ENCODE peak calls at places on chromosomes 12 and 14, in five cellular contexts. W is tibial nerve, O is stomach, D is A549, R is ovary. C is an unnamed sample. For H3K4me1 and H3K9me3, the result is how much of the 10 kb centered on the place peaks cover.

GRCh38 chr12:79886917-79887519 is 47.9 kb downstream of the PPP1R12A start:
- DNase-seq in D (peak), R (no peak), W (no peak), O (no peak), C (no peak)

GRCh38 chr12:124784871-124785572 is 78.6 kb downstream of the SCARB1 start:
- DNase-seq in R (no peak), O (no peak), W (no peak), D (no peak), C (no peak)

GRCh38 chr12:82517027-82517426 is 158.7 kb downstream of the METTL25 start:
- DNase-seq in R (no peak), W (no peak), D (peak), O (no peak), C (no peak)

GRCh38 chr12:77045183-77045582 is 20.2 kb downstream of the E2F7 start:
- DNase-seq in D (no peak), R (no peak), O (no peak), W (no peak), C (no peak)

GRCh38 chr12:105470601-105471000 is 140.1 kb downstream of the C12orf75 start:
- DNase-seq in D (no peak), O (no peak), W (no peak), R (no peak), C (no peak)

GRCh38 chr14:69694730-69695663 is 71.9 kb upstream of the SRSF5 start:
- DNase-seq in D (no peak), O (no peak), R (no peak), W (no peak), C (no peak)

GRCh38 chr14:96189288-96189711 is 15.3 kb upstream of the BDKRB2 start:
- DNase-seq in D (no peak), O (no peak), W (no peak), R (no peak), C (no peak)

GRCh38 chr12:79187032-79187431 is 322.5 kb downstream of the SYT1 start:
- DNase-seq in R (no peak), W (no peak), O (no peak), D (no peak), C (no peak)

GRCh38 chr14:48350971-48351370 is 675.6 kb upstream of the MDGA2 start:
- DNase-seq in D (no peak), R (no peak), O (no peak), W (no peak), C (no peak)

GRCh38 chr12:92021665-92022033 is 124.0 kb downstream of the BTG1 start:
- DNase-seq in R (no peak), O (no peak), D (no peak), W (no peak), C (no peak)

GRCh38 chr12:122681814-122682213 is 21.3 kb downstream of the HCAR2 start:
- DNase-seq in O (no peak), D (no peak), R (no peak), W (no peak), C (no peak)

GRCh38 chr14:102795060-102795925 is 18.0 kb downstream of the TRAF3 start:
- DNase-seq in D (peak), O (peak), W (peak), R (no peak), C (no peak)

GRCh38 chr14:75016815-75017214 is 14.1 kb downstream of the EIF2B2 start:
- DNase-seq in W (no peak), D (no peak), R (no peak), O (no peak), C (no peak)

GRCh38 chr14:90510208-90510607 is 113.4 kb downstream of the CALM1 start:
- DNase-seq in D (no peak), R (no peak), W (no peak), O (peak), C (peak)

GRCh38 chr12:27970391-27970980 is 2.0 kb downstream of the PTHLH start:
- DNase-seq in W (no peak), D (peak), R (peak), O (no peak), C (peak)

DNA sequence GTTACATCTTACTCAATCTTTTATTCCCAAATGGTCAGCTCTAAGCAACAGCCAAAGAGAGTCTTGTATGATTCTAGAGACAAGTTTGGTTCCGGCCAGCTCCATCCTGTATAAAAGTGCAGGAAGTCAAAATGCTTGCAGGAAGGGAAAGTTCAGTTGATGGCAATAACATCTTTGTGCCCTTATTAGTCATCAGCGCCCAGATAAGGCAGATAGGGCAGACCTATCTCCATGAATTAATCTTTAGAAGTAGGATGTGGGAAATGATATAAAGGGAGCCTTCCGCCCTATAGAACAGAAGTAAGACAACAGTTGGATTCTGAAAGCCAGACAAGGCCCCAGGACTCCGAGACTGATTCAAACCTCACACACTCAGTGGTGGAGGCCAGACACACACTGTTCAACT is 6.4 kb downstream of the GNS start:
- DNase-seq in D (no peak), O (no peak), W (no peak), R (no peak), C (no peak)
- H3K4me1 ChIP-seq in D (under half), O (under half), W (under half), R (under half), C (under half)

DNA sequence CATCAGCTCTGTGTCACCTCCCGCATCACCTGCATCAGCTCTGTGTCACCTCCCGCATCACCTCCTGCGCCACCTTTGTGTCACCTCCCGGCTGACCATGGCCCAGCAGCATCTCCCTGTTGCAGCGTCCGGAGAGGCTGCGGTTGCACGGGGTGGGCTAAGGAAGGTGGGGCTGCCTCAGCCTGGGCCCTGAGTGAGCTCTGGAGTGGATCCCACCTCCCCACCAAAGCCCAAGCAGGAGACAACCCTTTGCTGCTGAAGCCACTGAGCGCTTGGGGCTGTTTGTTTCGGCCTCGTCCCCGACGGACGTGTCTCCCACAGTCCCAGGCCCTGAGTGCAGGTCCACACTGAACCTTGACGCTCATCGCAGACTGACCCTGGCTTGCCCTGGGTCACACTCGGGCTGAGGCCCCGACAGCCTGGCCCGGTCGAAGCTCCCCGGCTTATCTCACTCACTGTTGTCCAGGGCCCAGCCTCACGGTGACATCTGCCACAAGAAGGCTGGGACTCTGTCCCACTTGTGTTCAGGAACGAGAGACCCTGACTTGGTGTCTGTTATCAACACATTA is 12.2 kb downstream of the TMEM121 start:
- DNase-seq in O (no peak), R (no peak), W (no peak), D (no peak), C (no peak)
- TF ChIP-seq EP300 in O (no peak), R (no peak), W (no peak), D (no peak), C (no peak)

GRCh38 chr12:133236556-133236955 is 879 bp upstream of the ANHX start:
- DNase-seq in D (no peak), W (no peak), O (no peak), R (no peak), C (no peak)
- H3K9me3 ChIP-seq in D (half or more), W (under half), O (half or more), R (under half), C (under half)

GRCh38 chr14:60640859-60641721 is 8.2 kb downstream of the SIX1 start:
- DNase-seq in W (no peak), D (no peak), O (no peak), R (no peak), C (no peak)
- H3K4me1 ChIP-seq in W (under half), D (under half), O (under half), R (under half), C (under half)

DNA sequence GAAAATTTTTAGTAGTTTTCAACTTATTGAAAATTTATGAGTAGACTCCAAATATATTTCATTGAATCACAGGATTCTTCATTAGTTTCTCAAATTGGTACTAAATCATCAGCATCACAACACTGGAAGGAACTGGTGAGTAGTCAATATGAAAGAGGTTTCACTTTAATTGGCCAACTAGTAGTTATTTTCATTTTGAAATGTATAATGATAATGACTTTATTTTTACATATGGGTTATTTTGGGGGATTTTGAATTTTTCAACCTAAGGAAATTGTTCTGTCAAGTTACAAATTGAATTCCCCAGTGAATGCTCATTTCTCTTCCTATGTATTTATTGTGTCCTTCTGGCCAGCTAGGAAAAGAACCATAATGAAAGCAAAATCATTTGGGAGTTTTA is 174.1 kb upstream of the ATP2B1 start:
- DNase-seq in O (no peak), W (no peak), D (no peak), R (no peak), C (no peak)
- TF ChIP-seq EP300 in O (no peak), W (no peak), D (no peak), R (no peak), C (no peak)

DNA sequence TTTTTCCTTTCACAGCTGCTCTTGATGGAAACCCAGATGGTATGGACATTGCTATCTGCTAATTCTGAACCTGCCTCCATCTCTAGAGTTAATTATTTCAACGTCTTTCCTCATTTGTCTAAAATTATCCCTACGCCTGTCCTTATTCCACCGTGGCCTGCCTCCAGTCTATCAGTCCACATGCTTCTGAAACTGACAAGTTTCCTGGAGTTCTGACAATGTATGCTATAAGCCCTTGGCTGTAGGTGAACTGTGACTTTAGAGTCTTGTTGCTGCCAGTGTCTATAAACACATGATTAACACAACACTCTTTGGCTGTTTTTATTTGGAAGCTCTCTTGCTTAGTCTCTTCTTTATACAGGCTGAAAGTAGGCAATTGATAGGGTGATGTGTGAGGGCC is 1052.9 kb downstream of the TMTC2 start:
- DNase-seq in W (no peak), O (no peak), D (no peak), R (no peak), C (no peak)
- H3K9me3 ChIP-seq in W (under half), O (under half), D (under half), R (under half), C (under half)

DNA sequence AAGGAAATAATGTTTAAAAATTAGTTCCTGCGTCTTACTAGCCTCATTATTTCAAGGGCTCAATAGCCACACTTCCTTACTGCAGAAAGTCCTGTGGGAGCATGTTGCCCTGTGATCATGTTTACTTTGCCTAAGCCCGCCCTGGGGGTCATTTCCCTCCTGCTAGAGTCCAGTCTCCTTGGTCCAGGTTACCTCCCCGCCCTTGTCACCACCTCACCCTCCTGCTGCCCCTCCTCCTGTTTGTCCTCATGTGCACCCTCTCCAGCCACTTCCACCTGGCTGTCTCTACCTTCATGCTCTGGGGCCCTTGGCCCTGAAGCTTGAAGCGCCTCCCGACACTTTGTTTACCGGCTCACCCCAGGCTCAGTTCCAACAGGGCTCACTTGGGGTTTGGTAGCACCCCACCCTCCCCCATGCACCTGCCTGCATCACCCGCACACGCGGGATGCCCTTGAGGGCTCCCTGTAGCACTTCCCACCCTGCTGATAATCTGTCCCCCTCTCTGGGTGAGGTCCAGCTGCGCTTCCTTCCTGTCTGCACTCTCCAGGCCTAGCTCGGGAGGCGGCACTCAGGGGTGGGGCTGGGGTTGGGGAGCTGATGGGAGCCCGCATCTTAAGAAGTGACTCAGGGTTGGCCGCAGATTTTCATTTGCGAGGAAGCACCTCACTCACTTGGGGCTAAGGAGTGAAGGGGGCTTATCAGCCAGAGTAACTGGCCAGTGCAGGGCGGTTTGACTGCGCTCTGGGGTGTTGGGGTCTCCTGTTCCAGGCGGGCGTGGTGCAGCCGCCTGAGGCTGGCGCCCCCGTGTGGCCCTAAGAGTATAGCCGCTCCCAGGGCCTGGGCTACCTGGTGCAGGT is 40.1 kb downstream of the SMIM41 start:
- DNase-seq in W (no peak), O (peak), D (peak), R (no peak), C (no peak)
- H3K4me1 ChIP-seq in W (under half), O (under half), D (under half), R (under half), C (half or more)

GRCh38 chr14:35384386-35385041 is 20.0 kb downstream of the NFKBIA start:
- DNase-seq in D (peak), R (peak), O (no peak), W (no peak), C (no peak)
- TF ChIP-seq EP300 in D (no peak), R (no peak), O (peak), W (no peak), C (no peak)

C was measured in suprapubic skin.